ENCODE peak calls at places on chromosomes 4 and X, in six cellular contexts. A is neural progenitor cell, E is tibial nerve, R is heart left ventricle, V is brain microvascular endothelial cell, O is astrocyte of the spinal cord. U is an unnamed sample.

GRCh38 chr4:970046-970745 is 3.2 kb downstream of the DGKQ start:
- DNase-seq in A (no peak), E (no peak), R (no peak), V (no peak), O (no peak), U (no peak)

GRCh38 chrX:116657071-116657470 is 194.3 kb upstream of the CT83 start:
- DNase-seq in A (no peak), E (no peak), R (no peak), V (no peak), O (no peak), U (no peak)

GRCh38 chr4:189200346-189200745 is 740.3 kb upstream of the FRG1 start:
- DNase-seq in A (no peak), E (no peak), R (no peak), V (no peak), O (no peak), U (no peak)

GRCh38 chr4:996030-996993 is 3.1 kb upstream of the SLC26A1 start:
- DNase-seq in A (no peak), E (no peak), R (peak), V (no peak), O (no peak), U (no peak)

GRCh38 chr4:25970691-25971427 is 56.8 kb downstream of the SMIM20 start:
- DNase-seq in A (peak), E (no peak), R (no peak), V (peak), O (peak), U (no peak)

GRCh38 chrX:39653656-39654055 is 444.1 kb downstream of the BCOR start:
- DNase-seq in A (peak), E (no peak), R (no peak), V (no peak), O (no peak), U (no peak)

GRCh38 chr4:123929565-123929964 is 533.0 kb downstream of the SPRY1 start:
- DNase-seq in A (no peak), E (no peak), R (no peak), V (no peak), O (peak), U (no peak)

GRCh38 chr4:159206427-159206871 is 103.6 kb downstream of the RAPGEF2 start:
- DNase-seq in A (no peak), E (no peak), R (no peak), V (no peak), O (peak), U (no peak)

GRCh38 chr4:176034498-176034897 is 31.1 kb upstream of the WDR17 start:
- DNase-seq in A (peak), E (no peak), R (no peak), V (no peak), O (peak), U (peak)

GRCh38 chr4:724131-724530 is 18.5 kb downstream of the PCGF3 start:
- DNase-seq in A (no peak), E (no peak), R (no peak), V (no peak), O (no peak), U (no peak)

GRCh38 chr4:103268746-103269145 is 70.6 kb upstream of the CENPE start:
- DNase-seq in A (no peak), E (no peak), R (no peak), V (no peak), O (no peak), U (no peak)

GRCh38 chrX:31233941-31234496 is 162.2 kb upstream of the FTHL17 start:
- DNase-seq in A (peak), E (no peak), R (no peak), V (no peak), O (no peak), U (no peak)

GRCh38 chrX:69137371-69137881 is 27.8 kb downstream of the PJA1 start:
- DNase-seq in A (peak), E (no peak), R (no peak), V (peak), O (peak), U (peak)

GRCh38 chr4:109043286-109043685 is 259.2 kb downstream of the COL25A1 start:
- DNase-seq in A (no peak), E (no peak), R (no peak), V (no peak), O (no peak), U (no peak)

GRCh38 chr4:149166886-149167285 is 648.8 kb downstream of the IQCM start:
- DNase-seq in A (no peak), E (no peak), R (no peak), V (no peak), O (no peak), U (no peak)

GRCh38 chrX:48801281-48802088 is at the start of gene HDAC6:
- DNase-seq in A (peak), E (peak), R (peak), V (peak), O (peak), U (peak)

GRCh38 chr4:114780205-114780604 is 181.6 kb downstream of the UGT8 start:
- DNase-seq in A (peak), E (no peak), R (no peak), V (peak), O (peak), U (peak)

GRCh38 chr4:83851261-83852084 is 315.6 kb downstream of the GPAT3 start:
- DNase-seq in A (no peak), E (no peak), R (no peak), V (peak), O (peak), U (peak)

GRCh38 chrX:44439242-44439641 is 95.8 kb upstream of the EFHC2 start:
- DNase-seq in A (no peak), E (no peak), R (no peak), V (no peak), O (no peak), U (no peak)

GRCh38 chrX:19888419-19888879 is 1.0 kb upstream of the SH3KBP1 start:
- DNase-seq in A (peak), E (no peak), R (no peak), V (peak), O (peak), U (peak)

GRCh38 chrX:10415704-10416001 is 204.7 kb downstream of the MID1 start:
- DNase-seq in A (no peak), E (no peak), R (no peak), V (peak), O (peak), U (peak)

GRCh38 chr4:174464949-174465348 is 57.3 kb downstream of the HPGD start:
- DNase-seq in A (no peak), E (no peak), R (no peak), V (no peak), O (no peak), U (no peak)

GRCh38 chrX:101759000-101759399 is 99.3 kb upstream of the ARMCX2 start:
- DNase-seq in A (peak), E (no peak), R (no peak), V (peak), O (peak), U (peak)

GRCh38 chrX:17706676-17707075 is 30.6 kb upstream of the SCML1 start:
- DNase-seq in A (no peak), E (no peak), R (no peak), V (peak), O (peak), U (no peak)

GRCh38 chr4:133152801-133153526 is 3.9 kb downstream of the PCDH10 start:
- DNase-seq in A (peak), E (no peak), R (no peak), V (peak), O (peak), U (no peak)
- H3K4me3 ChIP-seq in A (peak), E (peak), R (peak), V (peak), O (peak), U (peak)

DNA sequence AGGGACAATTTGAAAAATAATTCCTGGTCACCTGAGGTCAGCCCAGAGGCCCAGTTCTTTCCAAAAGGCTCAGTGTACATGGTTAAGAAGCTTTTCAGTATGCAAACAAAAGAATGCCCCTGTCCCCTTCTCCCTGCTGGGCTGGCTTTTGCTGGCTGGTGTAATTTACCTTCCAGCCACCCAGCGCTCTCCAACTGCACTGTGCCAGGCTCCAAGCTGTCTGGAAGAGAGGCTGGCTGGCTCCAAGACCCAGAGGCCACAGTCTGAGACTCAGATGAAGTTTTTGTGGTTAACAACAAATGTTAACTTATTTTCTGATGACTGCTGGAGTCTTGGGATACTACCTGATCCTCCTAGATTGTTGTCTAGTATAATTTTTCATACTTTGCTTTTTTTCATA is 11.9 kb upstream of the KIT start:
- DNase-seq in A (peak), E (no peak), R (no peak), V (no peak), O (no peak), U (no peak)
- H3K4me3 ChIP-seq in A (no peak), E (no peak), R (no peak), V (no peak), O (no peak), U (no peak)

GRCh38 chrX:66038115-66038514 is 1.8 kb downstream of the VSIG4 start:
- DNase-seq in A (no peak), E (no peak), R (no peak), V (no peak), O (no peak), U (no peak)

GRCh38 chrX:66035667-66036066 is 4.2 kb downstream of the VSIG4 start:
- DNase-seq in A (peak), E (no peak), R (no peak), V (no peak), O (no peak), U (no peak)

GRCh38 chrX:66042307-66043077 is 2.6 kb upstream of the VSIG4 start:
- DNase-seq in A (no peak), E (no peak), R (no peak), V (no peak), O (no peak), U (no peak)

GRCh38 chrX:66043584-66043983 is 3.7 kb upstream of the VSIG4 start:
- DNase-seq in A (no peak), E (no peak), R (no peak), V (no peak), O (no peak), U (no peak)

DNA sequence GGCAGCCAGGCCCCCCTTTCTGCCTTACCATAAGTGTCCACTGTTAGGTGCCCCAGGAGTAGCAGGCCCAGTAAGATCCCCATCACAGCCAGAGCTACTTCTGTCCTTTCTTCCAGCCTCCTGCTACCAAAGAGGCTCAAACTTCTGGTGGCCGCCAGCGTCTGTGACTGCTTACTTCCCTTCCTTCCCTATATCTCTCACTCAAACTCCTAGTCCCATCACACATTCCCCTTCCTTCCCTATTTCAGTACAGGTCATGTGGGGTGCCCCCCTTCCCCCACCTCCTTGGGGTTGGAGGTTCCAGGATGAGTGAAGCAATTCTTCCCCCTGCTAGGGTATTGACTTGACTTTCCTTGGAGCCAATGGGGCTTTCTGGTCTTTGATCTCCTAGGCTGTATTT is at the start of gene VSIG4:
- DNase-seq in A (no peak), E (peak), R (no peak), V (no peak), O (no peak), U (no peak)
- H3K4me3 ChIP-seq in A (no peak), E (no peak), R (peak), V (no peak), O (no peak), U (no peak)

DNA sequence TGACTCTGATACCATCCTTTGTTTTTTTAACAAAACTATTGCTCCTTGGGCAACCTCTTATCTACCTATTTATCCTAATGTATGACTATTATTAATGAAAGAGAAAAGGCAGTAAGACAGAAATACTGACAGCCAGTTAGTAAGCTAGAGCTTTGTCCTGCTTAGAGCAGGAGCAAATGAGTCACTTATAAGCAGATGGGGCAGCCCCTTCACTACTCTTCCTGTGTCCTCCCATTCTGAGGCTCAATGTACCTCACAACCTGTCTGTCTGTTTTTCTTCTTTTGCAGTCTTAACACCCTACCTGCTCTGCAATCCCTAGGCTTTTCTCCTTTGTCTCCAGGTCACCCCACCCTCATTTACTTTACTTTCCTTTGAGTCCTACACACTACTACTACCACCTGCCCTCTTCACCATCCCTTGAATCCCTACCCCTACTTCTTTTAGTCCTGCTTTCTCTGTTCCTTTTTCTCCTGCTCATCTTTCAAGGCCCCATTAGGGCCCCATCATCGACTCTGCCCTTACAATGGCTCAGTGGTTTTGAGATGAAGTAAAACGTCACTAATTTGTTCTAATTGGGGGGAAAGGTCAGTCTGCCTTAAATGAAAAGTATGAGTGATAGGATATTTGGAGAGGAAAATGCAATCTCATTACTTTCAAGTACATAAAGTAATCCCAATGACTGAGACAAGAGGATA is 294.3 kb downstream of the GUCY2F start:
- DNase-seq in A (peak), E (no peak), R (no peak), V (no peak), O (no peak), U (no peak)
- H3K4me3 ChIP-seq in A (no peak), E (no peak), R (no peak), V (no peak), O (no peak), U (no peak)